ENCODE peak calls at places on chromosomes 6 and 20, in eight cellular contexts. V is endothelial cell; M is lower lobe of right lung; Z is cardiac muscle cell; H is natural killer cell; I is BJ; O is CD8-positive, alpha-beta T cell; P is colonic mucosa. X is an unnamed sample.

GRCh38 chr6:170043881-170044790 is 246.7 kb downstream of the DLL1 start:
- DNase-seq in M (no peak), H (no peak), P (no peak), V (no peak), Z (no peak), O (no peak), I (no peak), X (no peak)

GRCh38 chr6:101294676-101295075 is 98.8 kb upstream of the GRIK2 start:
- DNase-seq in V (no peak), H (no peak), O (no peak), I (no peak), P (no peak), Z (no peak), M (no peak), X (no peak)

GRCh38 chr6:23036401-23036983 is 467.1 kb downstream of the HDGFL1 start:
- DNase-seq in M (no peak), I (no peak), O (no peak), V (no peak), H (no peak), P (no peak), Z (peak; percentile 32), X (no peak)

GRCh38 chr6:137570307-137570832 is 76.2 kb upstream of the OLIG3 start:
- DNase-seq in Z (no peak), M (no peak), O (no peak), H (no peak), I (no peak), P (no peak), V (no peak), X (no peak)

GRCh38 chr6:126267621-126268020 is 72.3 kb upstream of the CENPW start:
- DNase-seq in H (no peak), V (no peak), Z (peak; percentile 5), I (no peak), P (no peak), O (no peak), M (no peak), X (no peak)

GRCh38 chr20:59669451-59669850 is 65.1 kb downstream of the PHACTR3 start:
- DNase-seq in I (no peak), P (no peak), V (no peak), O (no peak), Z (no peak), H (no peak), M (no peak), X (no peak)

GRCh38 chr20:19885981-19886665 is 128.1 kb downstream of the RIN2 start:
- DNase-seq in P (peak; percentile 89), V (peak; percentile 21), I (no peak), M (peak; percentile 70), Z (peak; percentile 45), H (no peak), O (no peak), X (no peak)

GRCh38 chr6:15922510-15923307 is 206.2 kb upstream of the MYLIP start:
- DNase-seq in M (no peak), H (no peak), I (peak; percentile 76), P (no peak), V (no peak), Z (peak; percentile 97), O (no peak), X (no peak)

GRCh38 chr6:351867-352289 is 39.7 kb upstream of the IRF4 start:
- DNase-seq in P (no peak), O (no peak), V (no peak), H (no peak), I (no peak), M (peak; percentile 44), Z (no peak), X (no peak)

GRCh38 chr6:350371-350770 is 41.2 kb upstream of the IRF4 start:
- DNase-seq in Z (no peak), M (no peak), P (no peak), I (no peak), V (no peak), H (no peak), O (no peak), X (no peak)

GRCh38 chr6:349491-349921 is 42.0 kb upstream of the IRF4 start:
- DNase-seq in I (no peak), M (peak; percentile 43), H (no peak), P (no peak), Z (no peak), O (no peak), V (no peak), X (no peak)

GRCh38 chr6:352474-352873 is 39.1 kb upstream of the IRF4 start:
- DNase-seq in P (no peak), O (no peak), I (no peak), V (no peak), Z (no peak), H (no peak), M (peak; percentile 53), X (no peak)

DNA sequence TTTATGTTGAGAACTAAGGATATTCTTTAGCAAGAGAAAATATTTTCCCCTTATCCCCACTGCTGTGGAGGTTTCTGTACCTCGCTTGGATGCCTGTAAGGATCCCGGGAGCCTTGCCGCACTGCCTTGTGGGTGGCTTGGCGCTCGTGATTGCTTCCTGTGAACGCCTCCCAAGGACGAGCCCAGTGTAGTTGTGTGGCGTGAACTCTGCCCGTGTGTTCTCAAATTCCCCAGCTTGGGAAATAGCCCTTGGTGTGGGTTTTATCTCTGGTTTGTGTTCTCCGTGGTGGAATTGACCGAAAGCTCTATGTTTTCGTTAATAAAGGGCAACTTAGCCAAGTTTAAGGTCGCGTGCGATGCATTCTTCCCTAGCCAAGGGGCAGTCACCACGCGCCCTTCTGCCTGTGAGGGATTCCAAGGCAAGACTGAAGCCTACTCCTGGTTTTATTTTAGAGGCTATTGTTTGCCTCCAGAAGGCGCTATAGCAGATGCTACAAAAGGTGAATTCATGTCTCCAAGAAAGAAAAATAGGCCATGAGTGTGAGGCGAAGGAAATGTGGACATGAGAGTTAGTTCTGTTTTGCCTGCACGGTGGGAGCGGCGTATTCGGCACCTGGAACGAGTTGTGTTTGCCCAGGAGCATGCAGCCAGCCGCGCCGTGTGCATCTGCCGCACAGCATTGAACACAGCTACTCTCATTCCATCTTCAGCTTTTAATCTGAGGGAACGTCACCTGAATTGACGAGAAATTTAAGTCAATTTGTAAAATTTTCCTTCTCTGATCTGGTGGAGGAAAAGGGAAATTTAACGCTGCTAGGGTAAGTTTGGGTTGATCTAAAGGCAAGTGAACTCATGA is 40.3 kb upstream of the IRF4 start:
- DNase-seq in H (no peak), M (peak; percentile 47), I (no peak), P (no peak), O (no peak), Z (no peak), V (no peak), X (no peak)
- TF ChIP-seq CTCF in H (no peak), M (no peak), I (no peak), P (no peak), O (no peak), Z (no peak), V (no peak), X (no peak)

GRCh38 chr6:36536873-36537547 is 10.3 kb downstream of the STK38 start:
- DNase-seq in Z (no peak), V (no peak), H (no peak), P (no peak), O (no peak), I (no peak), M (no peak), X (no peak)

GRCh38 chr6:36542041-36542440 is 5.2 kb downstream of the STK38 start:
- DNase-seq in Z (no peak), O (no peak), H (no peak), V (no peak), I (no peak), M (no peak), P (no peak), X (no peak)

GRCh38 chr6:36544228-36544627 is 3.1 kb downstream of the STK38 start:
- DNase-seq in V (no peak), O (peak; percentile 61), P (peak; percentile 35), Z (peak; percentile 13), M (no peak), H (peak; percentile 46), I (peak; percentile 39), X (no peak)

DNA sequence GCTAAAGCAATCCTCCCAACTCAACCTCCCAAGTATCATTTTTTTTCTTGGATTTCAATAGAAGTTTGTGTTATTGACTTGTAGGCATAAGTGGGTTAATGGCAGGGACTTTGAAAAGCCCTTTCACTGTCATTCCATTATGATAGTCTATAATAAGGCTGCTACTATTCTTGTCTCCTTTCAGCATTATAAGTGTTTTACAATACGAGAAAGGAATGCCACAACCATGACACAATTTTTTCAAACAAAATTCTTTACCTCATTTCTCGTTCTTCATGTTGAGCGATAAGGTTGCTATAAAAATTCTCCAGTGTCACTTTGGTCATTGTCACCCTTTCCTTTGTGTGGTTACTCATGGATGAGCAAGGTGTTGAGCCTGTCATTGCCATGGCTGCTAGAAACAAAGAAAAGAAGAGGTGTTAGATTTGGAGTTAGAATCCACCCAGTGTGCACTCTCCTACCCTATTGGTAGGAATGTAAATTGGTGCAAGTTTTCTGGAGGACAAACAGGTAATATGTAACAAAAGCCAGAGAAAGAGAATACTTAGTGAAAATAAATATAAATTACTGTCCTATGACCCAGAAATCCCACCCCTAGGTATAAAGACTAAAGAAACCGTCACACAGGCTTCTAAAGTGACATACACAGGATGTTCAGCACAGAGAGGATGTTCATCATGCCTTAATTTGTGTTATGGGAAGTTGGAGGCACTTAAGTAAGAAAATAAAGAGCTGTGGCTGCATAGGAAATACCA is 7.3 kb downstream of the STK38 start:
- DNase-seq in O (no peak), P (no peak), Z (no peak), V (no peak), I (no peak), M (no peak), H (no peak), X (no peak)
- TF ChIP-seq CTCF in O (no peak), P (no peak), Z (no peak), V (no peak), I (peak; percentile 20), M (no peak), H (no peak), X (peak; percentile 30)

GRCh38 chr6:30493643-30494250 is 4.4 kb downstream of the HLA-E start:
- DNase-seq in M (no peak), P (no peak), I (no peak), V (no peak), H (no peak), O (peak; percentile 47), Z (no peak), X (no peak)
- TF ChIP-seq CTCF in M (peak; percentile 28), P (no peak), I (peak; percentile 27), V (peak; percentile 12), H (peak; percentile 53), O (peak; percentile 36), Z (peak; percentile 27), X (peak; percentile 21)

GRCh38 chr6:150172929-150173328 is 30.1 kb downstream of the PPP1R14C start:
- DNase-seq in P (no peak), Z (no peak), I (no peak), M (no peak), H (no peak), O (no peak), V (no peak), X (no peak)

GRCh38 chr6:150169609-150170008 is 26.8 kb downstream of the PPP1R14C start:
- DNase-seq in Z (peak; percentile 34), V (no peak), O (no peak), P (no peak), M (no peak), I (peak; percentile 38), H (no peak), X (no peak)

GRCh38 chr6:150165020-150165702 is 22.3 kb downstream of the PPP1R14C start:
- DNase-seq in P (no peak), I (no peak), M (no peak), H (no peak), V (no peak), Z (no peak), O (no peak), X (no peak)

GRCh38 chr6:150163970-150164369 is 21.1 kb downstream of the PPP1R14C start:
- DNase-seq in Z (no peak), I (no peak), M (no peak), V (no peak), H (no peak), P (no peak), O (no peak), X (no peak)

DNA sequence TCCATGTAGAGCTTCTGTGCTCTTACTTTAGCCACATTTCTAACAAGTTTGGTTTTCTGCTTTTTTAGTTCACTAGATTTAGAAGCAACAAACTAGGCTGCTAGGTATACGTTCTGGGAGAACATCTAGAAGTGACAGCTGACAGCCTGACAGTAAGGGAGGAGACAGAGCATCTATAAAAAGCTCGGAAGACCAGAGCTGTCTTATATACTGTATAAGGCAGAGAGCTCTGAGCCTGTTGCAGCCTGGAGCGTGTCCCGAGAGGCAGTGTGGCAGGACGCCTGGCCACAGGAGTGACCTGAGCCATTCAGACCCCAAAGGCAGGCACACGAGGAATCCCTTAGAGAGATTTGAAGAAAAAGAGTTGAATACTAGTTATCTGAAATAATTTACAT is 24.6 kb downstream of the PPP1R14C start:
- DNase-seq in H (no peak), I (no peak), O (no peak), Z (no peak), P (no peak), M (no peak), V (no peak), X (no peak)
- TF ChIP-seq CTCF in H (no peak), I (no peak), O (no peak), Z (no peak), P (no peak), M (no peak), V (no peak), X (no peak)

X was measured in type B pancreatic cell.